ENCODE peak calls at places on chromosomes 3 and 15, in five cellular contexts. B, W, M, U and D are unnamed samples.

GRCh38 chr3:37814547-37814946 is 47.1 kb upstream of the CTDSPL start:
- DNase-seq in W (no peak), M (no peak), U (no peak), B (peak; percentile 40), D (no peak)

GRCh38 chr15:39621961-39622360 is 41.1 kb downstream of the THBS1 start:
- DNase-seq in B (no peak), U (no peak), W (no peak), M (no peak), D (no peak)

GRCh38 chr3:171257251-171258179 is 202.7 kb downstream of the TNIK start:
- DNase-seq in M (no peak), U (no peak), B (no peak), W (no peak), D (no peak)

GRCh38 chr3:100796556-100796955 is 87.3 kb downstream of the TFG start:
- DNase-seq in U (no peak), B (peak; percentile 64), M (no peak), W (no peak), D (no peak)

GRCh38 chr3:61715886-61716527 is 154.6 kb downstream of the PTPRG start:
- DNase-seq in B (no peak), W (no peak), U (no peak), M (no peak), D (no peak)

GRCh38 chr15:77033417-77033728 is 37.5 kb downstream of the TSPAN3 start:
- DNase-seq in M (peak; percentile 14), W (no peak), B (no peak), U (no peak), D (no peak)

GRCh38 chr15:89743594-89743993 is 7.5 kb downstream of the MESP1 start:
- DNase-seq in W (no peak), U (no peak), B (no peak), M (no peak), D (no peak)

GRCh38 chr15:63374686-63375520 is 6.7 kb downstream of the CA12 start:
- DNase-seq in B (no peak), W (peak; percentile 21), M (peak; percentile 43), U (peak; percentile 31), D (no peak)

GRCh38 chr3:190618349-190619030 is 104.6 kb downstream of the IL1RAP start:
- DNase-seq in W (no peak), B (no peak), U (no peak), M (no peak), D (no peak)

GRCh38 chr15:41231536-41231935 is 468 bp downstream of the CHP1 start:
- DNase-seq in M (no peak), B (no peak), W (no peak), U (no peak), D (no peak)

GRCh38 chr3:187262360-187262759 is 29.2 kb downstream of the MASP1 start:
- DNase-seq in U (no peak), M (no peak), B (no peak), W (no peak), D (no peak)

GRCh38 chr3:171285287-171285686 is 174.9 kb downstream of the TNIK start:
- DNase-seq in M (no peak), B (no peak), W (no peak), U (no peak), D (no peak)

GRCh38 chr3:24963762-24964625 is 464.1 kb upstream of the RARB start:
- DNase-seq in M (no peak), B (peak; percentile 23), U (no peak), W (no peak), D (no peak)

GRCh38 chr15:92989469-92989868 is 89.3 kb downstream of the CHD2 start:
- DNase-seq in B (no peak), W (no peak), M (no peak), U (no peak), D (no peak)

GRCh38 chr3:145518639-145519038 is 642.3 kb downstream of the PLOD2 start:
- DNase-seq in W (no peak), M (no peak), U (no peak), B (no peak), D (no peak)

GRCh38 chr3:49747792-49748480 is 24.2 kb upstream of the GMPPB start:
- DNase-seq in U (no peak), W (no peak), B (no peak), M (no peak), D (no peak)

GRCh38 chr3:141845407-141846049 is 30.9 kb upstream of the ATP1B3 start:
- DNase-seq in W (no peak), M (no peak), B (no peak), U (no peak), D (no peak)

GRCh38 chr3:125057186-125057850 is 1.5 kb upstream of the HEG1 start:
- DNase-seq in B (no peak), U (no peak), W (peak; percentile 55), M (no peak), D (no peak)

GRCh38 chr15:31550211-31550848 is 223.7 kb downstream of the KLF13 start:
- DNase-seq in U (no peak), W (no peak), M (no peak), B (no peak), D (no peak)

GRCh38 chr15:87142096-87142495 is 1062.4 kb downstream of the AGBL1 start:
- DNase-seq in U (no peak), W (no peak), B (no peak), M (no peak), D (no peak)

GRCh38 chr3:67000006-67000405 is 1.9 kb downstream of the KBTBD8 start:
- DNase-seq in W (no peak), B (peak; percentile 47), U (no peak), M (no peak), D (no peak)

GRCh38 chr3:12947504-12948369 is 106.4 kb upstream of the RPL32 start:
- DNase-seq in B (no peak), W (peak; percentile 71), U (peak; percentile 75), M (peak; percentile 53), D (no peak)

GRCh38 chr15:101242160-101242998 is 9.5 kb downstream of the CHSY1 start:
- DNase-seq in M (no peak), B (peak; percentile 84), U (no peak), W (no peak), D (no peak)

GRCh38 chr3:150830094-150830681 is 67.2 kb upstream of the SIAH2 start:
- DNase-seq in W (no peak), M (no peak), U (no peak), B (peak; percentile 21), D (no peak)

DNA sequence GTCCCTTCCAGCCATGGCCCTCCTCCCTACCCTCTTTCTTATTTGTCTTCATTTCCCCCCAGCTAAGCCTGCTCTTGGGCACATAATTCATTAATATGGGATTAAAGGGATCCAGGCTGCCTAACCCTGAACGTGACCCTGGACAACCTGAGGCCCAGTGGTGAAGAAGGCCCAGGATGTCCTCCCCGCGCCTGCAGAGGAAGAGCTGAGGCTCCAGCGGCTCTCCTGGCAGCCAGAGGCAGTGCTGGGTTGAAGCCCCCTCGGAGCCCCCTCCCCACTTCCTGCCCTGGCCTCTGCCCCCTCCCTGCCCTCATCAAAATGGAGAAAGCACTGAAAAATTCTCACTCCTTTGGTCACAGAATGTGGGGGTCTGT is 96.5 kb upstream of the ATP2B2 start:
- DNase-seq in U (no peak), W (no peak), M (no peak), B (no peak), D (no peak)
- H3K36me3 ChIP-seq in U (no peaks in the 10 kb centered on the region), W (no peaks in the 10 kb centered on the region), M (no peaks in the 10 kb centered on the region), B (no peaks in the 10 kb centered on the region), D (no peaks in the 10 kb centered on the region)

GRCh38 chr15:48473667-48474066 is 142.4 kb downstream of the DUT start:
- DNase-seq in U (no peak), B (no peak), M (no peak), W (no peak), D (no peak)

GRCh38 chr15:48475600-48476395 is 144.6 kb downstream of the DUT start:
- DNase-seq in M (no peak), W (no peak), B (no peak), U (no peak), D (no peak)

GRCh38 chr15:48471073-48471472 is 139.8 kb downstream of the DUT start:
- DNase-seq in U (no peak), B (no peak), M (no peak), W (no peak), D (no peak)

GRCh38 chr15:48470096-48470495 is 138.9 kb downstream of the DUT start:
- DNase-seq in M (no peak), W (no peak), U (no peak), B (no peak), D (no peak)

DNA sequence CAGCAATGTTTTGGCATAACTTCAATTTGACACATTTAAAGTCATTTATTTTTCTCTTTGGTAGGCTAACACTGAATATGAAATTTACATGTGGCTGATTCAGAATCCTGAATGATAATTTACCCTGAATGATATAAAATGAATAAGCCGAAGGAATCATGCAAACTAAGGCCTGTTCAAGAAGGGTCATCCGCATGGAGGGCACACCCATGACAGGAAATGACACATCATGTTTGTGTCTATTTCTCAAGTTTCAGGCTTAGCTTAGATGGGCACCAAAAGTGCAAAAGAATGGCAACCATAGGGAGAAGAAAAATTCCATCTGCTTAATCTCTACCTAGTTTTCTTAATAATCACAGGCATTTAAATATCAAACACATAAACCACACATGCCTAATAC is 141.5 kb downstream of the DUT start:
- DNase-seq in W (no peak), M (no peak), U (no peak), B (no peak), D (no peak)
- H3K36me3 ChIP-seq in W (peaks cover 21% of the 10 kb centered on the region), M (no peaks in the 10 kb centered on the region), U (peaks cover 62% of the 10 kb centered on the region), B (no peaks in the 10 kb centered on the region), D (peaks cover 31% of the 10 kb centered on the region)

GRCh38 chr3:186048119-186048518 is 60.8 kb downstream of the ETV5 start:
- DNase-seq in M (no peak), B (no peak), W (no peak), U (no peak), D (no peak)

GRCh38 chr3:186052096-186052495 is 56.8 kb downstream of the ETV5 start:
- DNase-seq in M (no peak), B (no peak), U (no peak), W (no peak), D (no peak)

GRCh38 chr3:186044973-186045372 is 63.9 kb downstream of the ETV5 start:
- DNase-seq in M (no peak), U (no peak), B (no peak), W (no peak), D (no peak)

GRCh38 chr3:186046838-186047237 is 62.1 kb downstream of the ETV5 start:
- DNase-seq in B (no peak), M (no peak), W (no peak), U (no peak), D (no peak)

DNA sequence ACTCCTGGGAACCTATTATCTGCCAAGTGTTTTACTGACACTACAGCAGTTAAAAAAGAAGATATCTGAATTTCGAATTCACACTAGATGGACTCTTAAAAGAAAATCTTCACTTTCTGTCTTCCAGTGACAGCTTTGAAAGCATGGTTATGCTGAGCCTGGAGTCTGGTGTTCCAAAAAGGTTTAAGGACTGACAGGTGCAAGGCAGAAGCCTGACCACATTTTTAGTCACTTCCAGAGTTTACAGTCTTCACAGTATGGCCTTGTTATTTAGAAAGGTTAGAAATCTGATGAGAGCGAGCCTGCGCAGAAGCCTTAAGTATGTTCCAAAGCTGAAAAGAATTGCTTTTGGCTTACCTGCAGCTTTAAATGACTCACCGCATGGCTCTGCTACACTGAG is 59.9 kb downstream of the ETV5 start:
- DNase-seq in W (no peak), B (no peak), U (no peak), M (no peak), D (no peak)
- H3K36me3 ChIP-seq in W (peaks cover 69% of the 10 kb centered on the region), B (no peaks in the 10 kb centered on the region), U (peaks cover 57% of the 10 kb centered on the region), M (no peaks in the 10 kb centered on the region), D (peaks cover 19% of the 10 kb centered on the region)

GRCh38 chr3:119436977-119437376 is 26.4 kb downstream of the TMEM39A start:
- DNase-seq in W (no peak), B (no peak), M (no peak), U (no peak), D (no peak)
- H3K36me3 ChIP-seq in W (peaks cover 56% of the 10 kb centered on the region), B (peaks cover 16% of the 10 kb centered on the region), M (peaks cover 17% of the 10 kb centered on the region), U (peaks cover 81% of the 10 kb centered on the region), D (peaks cover 51% of the 10 kb centered on the region)